ENCODE peak calls at places on chromosomes 4 and X, in ten cellular contexts. E is IMR-90, M is A549, A is Peyer's patch, I is tibial nerve, F is spleen, S is esophagus squamous epithelium, C is GM12891, N is ovary, O is HCT116. J is an unnamed sample.

GRCh38 chr4:19983072-19983471 is 268.6 kb upstream of the SLIT2 start:
- DNase-seq in F (no peak), C (no peak), S (no peak), I (no peak), E (peak), O (no peak), A (no peak), N (no peak), M (no peak), J (no peak)

GRCh38 chr4:95798727-95799126 is 41.2 kb upstream of the PDHA2 start:
- DNase-seq in F (no peak), O (no peak), A (no peak), E (no peak), S (no peak), C (no peak), N (no peak), I (no peak), M (no peak), J (no peak)

GRCh38 chrX:96361844-96362243 is 322.8 kb upstream of the DIAPH2 start:
- DNase-seq in S (no peak), E (no peak), N (no peak), F (no peak), C (no peak), O (no peak), A (no peak), I (no peak), M (no peak), J (no peak)

GRCh38 chr4:4852591-4853362 is 6.7 kb upstream of the MSX1 start:
- DNase-seq in A (no peak), S (no peak), I (no peak), N (peak), E (peak), C (no peak), M (no peak), F (peak), O (no peak), J (no peak)

GRCh38 chr4:4225915-4226605 is 669 bp downstream of the OTOP1 start:
- DNase-seq in C (no peak), M (no peak), A (no peak), E (peak), F (no peak), N (no peak), S (no peak), O (no peak), I (no peak), J (no peak)

GRCh38 chr4:122602277-122603142 is 18.4 kb downstream of the IL21 start:
- DNase-seq in S (no peak), E (peak), C (no peak), O (peak), N (no peak), F (no peak), I (no peak), A (no peak), M (peak), J (no peak)

GRCh38 chrX:51461053-51462050 is 35.0 kb downstream of the NUDT11 start:
- DNase-seq in C (no peak), E (peak), F (no peak), S (no peak), O (peak), N (no peak), M (peak), I (peak), A (peak), J (no peak)

GRCh38 chr4:153273736-153274135 is 69.5 kb downstream of the TRIM2 start:
- DNase-seq in M (no peak), F (no peak), C (no peak), I (no peak), O (no peak), S (no peak), N (no peak), A (no peak), E (no peak), J (no peak)

GRCh38 chr4:185203380-185204237 is at the start of gene CFAP97:
- DNase-seq in I (peak), N (peak), M (peak), C (peak), A (peak), E (peak), O (peak), F (peak), S (peak), J (peak)

GRCh38 chrX:38985375-38985774 is 184.1 kb downstream of the MID1IP1 start:
- DNase-seq in E (peak), O (no peak), A (no peak), S (no peak), N (no peak), C (peak), F (no peak), M (peak), I (no peak), J (peak)

GRCh38 chrX:108527724-108528123 is 88.1 kb downstream of the COL4A5 start:
- DNase-seq in O (no peak), M (no peak), E (no peak), F (no peak), S (no peak), N (no peak), A (no peak), I (no peak), C (no peak), J (no peak)

GRCh38 chr4:25271866-25272265 is 38.0 kb downstream of the PI4K2B start:
- DNase-seq in O (no peak), I (no peak), S (no peak), E (no peak), C (no peak), N (no peak), M (no peak), F (no peak), A (no peak), J (no peak)

GRCh38 chrX:155028749-155029360 is 2.2 kb downstream of the FUNDC2 start:
- DNase-seq in E (peak), N (no peak), C (no peak), A (no peak), I (no peak), F (no peak), M (peak), O (no peak), S (no peak), J (no peak)

GRCh38 chr4:110900206-110900769 is 277.4 kb upstream of the PITX2 start:
- DNase-seq in I (no peak), C (no peak), A (no peak), M (no peak), E (peak), S (no peak), F (no peak), N (no peak), O (no peak), J (no peak)

GRCh38 chrX:16963216-16963615 is 16.8 kb downstream of the REPS2 start:
- DNase-seq in C (no peak), M (no peak), O (no peak), F (no peak), E (no peak), I (no peak), S (no peak), N (no peak), A (no peak), J (no peak)

DNA sequence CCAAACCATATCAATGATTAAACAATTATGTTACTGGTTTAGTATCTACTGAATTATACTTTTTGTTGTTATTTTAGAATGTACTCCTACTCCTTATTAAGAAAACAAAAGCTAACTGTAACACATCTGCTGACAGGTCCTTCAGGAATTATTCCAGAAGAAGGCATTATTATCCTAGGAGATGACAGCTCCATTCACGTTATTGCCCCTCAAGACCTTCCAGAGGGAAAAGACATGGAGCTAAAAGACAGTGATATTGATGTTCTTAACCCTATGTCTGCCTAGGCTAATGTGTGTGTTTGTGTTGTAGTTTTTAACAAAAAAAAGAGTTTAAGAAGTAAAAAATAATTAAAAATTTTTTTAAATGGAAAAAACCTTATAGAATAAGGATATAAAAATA is 206.8 kb upstream of the KLHL4 start:
- DNase-seq in F (no peak), I (no peak), O (no peak), C (no peak), S (no peak), A (no peak), N (no peak), E (no peak), M (no peak), J (no peak)
- TF ChIP-seq POLR2A in F (no peak), I (no peak), O (no peak), C (no peak), S (no peak), A (no peak), N (no peak), E (no peak), M (no peak), J (no peak)

GRCh38 chr4:140374130-140374477 is 658 bp downstream of the SCOC start:
- DNase-seq in A (no peak), O (no peak), N (no peak), M (no peak), C (no peak), E (no peak), I (no peak), F (no peak), S (no peak), J (no peak)

GRCh38 chr4:140367738-140368137 is 5.7 kb upstream of the SCOC start:
- DNase-seq in N (no peak), A (no peak), M (no peak), S (no peak), F (no peak), E (peak), I (no peak), C (no peak), O (peak), J (no peak)

GRCh38 chr4:140368686-140369085 is 4.8 kb upstream of the SCOC start:
- DNase-seq in M (no peak), E (peak), A (no peak), O (no peak), I (no peak), C (no peak), F (no peak), N (no peak), S (no peak), J (no peak)

GRCh38 chr4:140373328-140374129 is at the start of gene SCOC:
- DNase-seq in I (peak), A (peak), S (peak), O (peak), F (peak), N (peak), C (peak), E (peak), M (peak), J (peak)

DNA sequence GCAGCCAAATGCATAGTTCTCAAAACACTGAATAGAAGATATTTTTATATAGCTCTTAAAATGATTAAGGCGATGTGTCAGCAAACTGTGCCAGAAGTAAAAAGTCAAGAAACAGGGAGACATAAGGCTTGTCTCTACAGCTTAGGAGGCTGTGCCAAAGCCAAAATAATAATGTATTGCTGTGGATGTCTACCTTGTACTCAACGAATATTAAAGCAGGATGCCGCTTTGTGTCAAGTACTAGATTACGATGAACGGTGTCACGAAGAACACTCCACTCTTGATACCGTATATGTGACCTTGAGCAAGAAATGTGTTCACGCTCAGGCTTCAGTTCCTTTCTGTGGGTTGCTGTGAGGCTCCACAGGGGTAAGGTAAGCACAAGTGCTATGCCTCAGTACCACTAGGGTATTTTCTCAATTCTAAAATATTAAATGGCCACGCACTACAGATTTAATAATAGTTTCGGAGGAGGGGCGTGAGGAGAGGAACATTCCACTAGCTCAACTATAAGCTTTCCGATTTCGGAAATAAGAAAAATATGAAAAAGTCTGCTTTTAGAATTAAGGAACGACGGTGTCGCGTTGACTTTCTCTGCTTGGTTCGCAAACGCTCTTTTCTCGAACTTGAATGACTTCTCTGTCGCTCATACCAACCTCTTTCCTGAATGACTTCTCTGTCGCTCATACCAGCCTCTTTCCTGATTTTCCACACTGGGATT is 679 bp upstream of the SCOC start:
- DNase-seq in M (peak), C (peak), E (peak), I (no peak), O (peak), S (no peak), F (no peak), N (no peak), A (peak), J (peak)
- TF ChIP-seq POLR2A in M (no peak), C (no peak), E (no peak), I (no peak), O (no peak), S (no peak), F (no peak), N (no peak), A (peak), J (no peak)

DNA sequence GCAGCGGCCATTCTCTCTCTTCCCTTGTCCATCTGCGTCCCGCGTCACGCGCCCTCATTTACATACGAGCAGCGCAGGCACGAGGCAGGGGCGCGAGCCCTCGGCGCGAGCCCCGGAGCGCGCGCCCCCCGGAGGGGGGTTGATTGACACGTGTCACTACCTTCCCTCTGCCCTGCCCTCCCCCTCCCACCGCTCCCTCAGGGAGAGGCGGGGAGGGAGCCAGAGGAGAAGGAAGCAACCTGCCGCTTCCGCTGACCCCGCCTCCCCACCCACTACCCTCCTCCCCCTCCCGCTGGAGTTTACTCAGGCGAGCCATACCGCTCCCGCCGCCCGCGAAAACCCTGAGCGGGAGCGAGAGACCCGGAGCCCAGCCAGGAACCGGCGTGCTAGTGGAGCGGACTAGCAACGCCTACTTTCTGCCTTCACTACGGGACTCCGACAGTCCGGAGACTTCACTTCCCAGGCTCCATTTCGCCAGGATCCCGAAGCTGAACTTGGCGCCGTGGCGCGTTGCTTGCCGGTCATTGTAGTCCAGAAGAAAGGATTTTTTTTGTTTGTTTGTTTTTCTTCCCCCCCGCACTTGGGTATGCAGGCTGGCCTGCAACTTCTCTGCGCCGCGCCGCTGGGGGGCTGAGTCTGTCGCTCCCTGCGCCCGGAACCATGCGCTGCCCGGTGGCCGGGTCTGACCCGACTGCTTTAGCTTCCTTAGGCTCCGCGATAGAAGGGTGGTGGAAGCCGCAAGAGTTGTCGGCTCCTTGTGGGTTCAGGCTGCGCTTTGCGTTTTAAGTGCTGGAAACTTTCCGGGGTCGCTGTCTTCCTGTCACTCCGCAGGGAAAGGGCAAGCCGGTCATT is at the start of gene LCORL:
- DNase-seq in E (peak), M (peak), I (peak), S (peak), N (peak), C (peak), A (peak), F (peak), O (peak), J (peak)
- TF ChIP-seq POLR2A in E (no peak), M (peak), I (no peak), S (peak), N (no peak), C (no peak), A (peak), F (no peak), O (no peak), J (no peak)

GRCh38 chr4:76589872-76590846 is 155.1 kb downstream of the SHROOM3 start:
- DNase-seq in I (no peak), A (peak), C (no peak), E (peak), M (peak), F (no peak), N (peak), S (no peak), O (peak), J (no peak)
- TF ChIP-seq POLR2A in I (no peak), A (no peak), C (no peak), E (no peak), M (no peak), F (no peak), N (no peak), S (no peak), O (no peak), J (no peak)

DNA sequence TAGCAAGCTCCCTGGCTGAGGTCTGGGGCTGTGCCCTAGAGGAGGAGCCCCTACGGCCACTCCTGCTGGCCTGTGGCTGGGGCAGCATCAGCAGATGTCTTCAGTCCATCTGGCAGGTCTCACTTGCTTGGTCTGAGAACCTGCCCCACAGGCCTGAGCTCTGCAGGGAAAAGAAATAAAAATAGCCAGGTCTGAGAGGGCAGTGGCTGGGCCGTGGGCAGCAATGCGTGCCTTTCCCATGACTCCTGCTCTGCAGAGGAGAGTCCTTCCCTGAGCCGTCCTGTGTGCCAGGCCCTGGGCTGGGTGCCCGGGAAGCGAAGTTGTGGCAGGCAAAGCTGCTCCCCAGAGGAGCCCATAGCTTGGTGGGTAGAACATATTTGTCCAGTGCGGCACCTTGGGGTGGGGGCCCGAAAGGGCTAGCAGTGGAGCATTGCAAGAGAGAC is 11.3 kb upstream of the KIAA0232 start:
- DNase-seq in E (peak), M (no peak), I (no peak), C (no peak), F (no peak), A (peak), O (no peak), N (no peak), S (no peak), J (no peak)
- TF ChIP-seq POLR2A in E (no peak), M (no peak), I (no peak), C (no peak), F (no peak), A (no peak), O (no peak), N (no peak), S (no peak), J (no peak)